ENCODE peak calls at places on chromosomes 13 and 19, in eight cellular contexts. S, L, J, Q, P, D, F and X are unnamed samples.

GRCh38 chr13:28568286-28568685 is 73.4 kb upstream of the FLT1 start:
- DNase-seq in S (peak), J (no peak), P (peak), Q (no peak), F (peak), D (no peak), L (peak), X (no peak)

GRCh38 chr19:4556574-4557185 is 2.8 kb downstream of the SEMA6B start:
- DNase-seq in P (no peak), J (no peak), Q (no peak), F (no peak), L (no peak), D (no peak), S (peak), X (peak)

GRCh38 chr13:79767126-79767525 is 286.2 kb downstream of the NDFIP2 start:
- DNase-seq in F (peak), S (no peak), J (no peak), D (no peak), P (no peak), Q (no peak), L (no peak), X (no peak)

GRCh38 chr19:13037161-13037560 is 41.9 kb downstream of the NFIX start:
- DNase-seq in J (no peak), F (peak), S (peak), L (no peak), Q (no peak), P (no peak), D (peak), X (peak)

GRCh38 chr13:84651288-84651687 is 769.0 kb upstream of the SLITRK1 start:
- DNase-seq in L (no peak), Q (no peak), F (peak), D (peak), P (no peak), J (no peak), S (peak), X (no peak)

GRCh38 chr13:51380269-51380668 is 40.8 kb downstream of the SERPINE3 start:
- DNase-seq in D (peak), P (no peak), S (no peak), J (no peak), Q (no peak), L (no peak), F (peak), X (peak)

GRCh38 chr19:7521551-7522071 is 813 bp upstream of the MCOLN1 start:
- DNase-seq in S (no peak), L (no peak), P (no peak), Q (no peak), J (no peak), D (no peak), F (no peak), X (no peak)

GRCh38 chr13:95660981-95661581 is 15.9 kb upstream of the DNAJC3 start:
- DNase-seq in L (peak), D (peak), F (peak), J (no peak), P (peak), Q (no peak), S (peak), X (peak)

GRCh38 chr19:41528106-41528505 is 47.9 kb upstream of the CEACAM21 start:
- DNase-seq in P (no peak), J (no peak), D (no peak), Q (no peak), S (no peak), F (peak), L (peak), X (no peak)

GRCh38 chr19:32223595-32224370 is 121.6 kb upstream of the ZNF507 start:
- DNase-seq in D (no peak), P (peak), Q (no peak), J (peak), L (no peak), F (no peak), S (peak), X (peak)

GRCh38 chr19:55146078-55146647 is 2.8 kb downstream of the TNNT1 start:
- DNase-seq in P (peak), L (peak), S (peak), F (no peak), D (peak), Q (no peak), J (no peak), X (peak)

GRCh38 chr13:24709186-24709913 is 29.1 kb downstream of the ATP12A start:
- DNase-seq in L (peak), P (no peak), F (no peak), S (no peak), J (peak), Q (peak), D (no peak), X (no peak)

GRCh38 chr13:106851251-106851650 is 283.3 kb upstream of the ARGLU1 start:
- DNase-seq in J (no peak), P (no peak), S (peak), L (no peak), F (peak), Q (no peak), D (peak), X (peak)

GRCh38 chr19:38204096-38204495 is 19.9 kb downstream of the DPF1 start:
- DNase-seq in P (peak), F (no peak), S (no peak), D (no peak), J (no peak), L (no peak), Q (no peak), X (no peak)

GRCh38 chr19:12884926-12885748 is 1.9 kb downstream of the KLF1 start:
- DNase-seq in L (peak), D (no peak), P (no peak), J (peak), F (peak), Q (peak), S (peak), X (peak)

GRCh38 chr13:79480954-79481684 is at the start of gene NDFIP2:
- DNase-seq in J (peak), P (peak), S (peak), Q (peak), L (peak), D (peak), F (peak), X (peak)

GRCh38 chr19:56837492-56837891 is 3.0 kb downstream of the PEG3 start:
- DNase-seq in L (no peak), F (no peak), S (no peak), J (no peak), D (no peak), P (no peak), Q (no peak), X (peak)

GRCh38 chr19:51407631-51408131 is 9.8 kb downstream of the SIGLEC10 start:
- DNase-seq in Q (no peak), L (peak), D (peak), F (peak), P (no peak), J (no peak), S (peak), X (peak)

GRCh38 chr19:41303941-41304340 is 6.0 kb upstream of the CCDC97 start:
- DNase-seq in P (no peak), S (no peak), D (no peak), Q (no peak), F (no peak), L (no peak), J (peak), X (no peak)

GRCh38 chr19:2969104-2969504 is 8.3 kb upstream of the TLE6 start:
- DNase-seq in F (no peak), S (peak), L (no peak), J (no peak), Q (no peak), D (no peak), P (peak), X (peak)

GRCh38 chr13:59086147-59086546 is 1077.6 kb downstream of the DIAPH3 start:
- DNase-seq in S (peak), L (no peak), F (peak), Q (no peak), P (no peak), D (peak), J (no peak), X (no peak)

GRCh38 chr19:13208964-13209796 is 59.0 kb downstream of the IER2 start:
- DNase-seq in L (no peak), J (no peak), P (no peak), F (no peak), Q (no peak), D (no peak), S (no peak), X (no peak)

GRCh38 chr13:94247890-94248289 is 231.6 kb downstream of the DCT start:
- DNase-seq in D (no peak), P (no peak), Q (no peak), S (no peak), J (no peak), L (no peak), F (no peak), X (no peak)

GRCh38 chr13:113059891-113060290 is 45.7 kb upstream of the F7 start:
- DNase-seq in S (no peak), F (no peak), Q (no peak), J (no peak), D (no peak), P (no peak), L (no peak), X (no peak)

GRCh38 chr13:80386001-80386400 is 45.1 kb upstream of the SPRY2 start:
- DNase-seq in Q (no peak), P (no peak), S (no peak), J (no peak), F (no peak), D (no peak), L (no peak), X (no peak)

GRCh38 chr19:42150940-42151339 is 18.7 kb upstream of the POU2F2 start:
- DNase-seq in S (no peak), Q (no peak), L (no peak), P (no peak), J (no peak), F (no peak), D (no peak), X (no peak)

GRCh38 chr13:112444001-112444311 is 67.8 kb downstream of the SPACA7 start:
- DNase-seq in S (peak), J (no peak), L (peak), P (peak), Q (no peak), F (peak), D (peak), X (peak)

GRCh38 chr13:32837973-32838940 is 178.0 kb upstream of the KL start:
- DNase-seq in D (no peak), Q (no peak), L (no peak), P (no peak), F (no peak), S (no peak), J (no peak), X (no peak)